ENCODE peak calls at places on chromosomes 3 and 15, in seven cellular contexts. U, L, W, F, D, I and Z are unnamed samples.
A peak's percentile ranks its signal among the peaks of the same experiment; 100 is the strongest.

GRCh38 chr3:146640955-146641867 is 36.1 kb upstream of the PLSCR5 start:
- DNase-seq in U (peak; percentile 20), L (peak; percentile 77), W (peak; percentile 37), F (no peak), D (peak; percentile 61), I (peak; percentile 51), Z (peak; percentile 54)

GRCh38 chr3:62316525-62316924 is 56.8 kb downstream of the FEZF2 start:
- DNase-seq in U (no peak), L (no peak), W (no peak), F (no peak), D (no peak), I (no peak), Z (no peak)

GRCh38 chr3:16512435-16513140 is 911 bp downstream of the RFTN1 start:
- DNase-seq in U (peak; percentile 26), L (peak; percentile 40), W (no peak), F (no peak), D (peak; percentile 76), I (no peak), Z (peak; percentile 26)

GRCh38 chr3:25747033-25747432 is 36.2 kb downstream of the NGLY1 start:
- DNase-seq in U (peak; percentile 26), L (no peak), W (peak; percentile 12), F (no peak), D (peak; percentile 5), I (peak; percentile 2), Z (peak; percentile 89)

GRCh38 chr15:101307048-101307896 is 12.2 kb upstream of the SNRPA1 start:
- DNase-seq in U (no peak), L (no peak), W (no peak), F (no peak), D (no peak), I (no peak), Z (no peak)

GRCh38 chr15:40353697-40354096 is 2.9 kb downstream of the PHGR1 start:
- DNase-seq in U (no peak), L (no peak), W (no peak), F (no peak), D (no peak), I (no peak), Z (no peak)

GRCh38 chr3:113695426-113695817 is 1.0 kb downstream of the USF3 start:
- DNase-seq in U (peak; percentile 16), L (no peak), W (peak; percentile 56), F (no peak), D (no peak), I (no peak), Z (peak; percentile 5)

GRCh38 chr15:95266481-95267061 is 1035.2 kb downstream of the MCTP2 start:
- DNase-seq in U (peak; percentile 80), L (no peak), W (peak; percentile 45), F (no peak), D (peak; percentile 67), I (no peak), Z (no peak)

GRCh38 chr15:52021892-52022540 is 3.0 kb downstream of the MAPK6 start:
- DNase-seq in U (no peak), L (no peak), W (no peak), F (no peak), D (peak; percentile 28), I (no peak), Z (no peak)

GRCh38 chr3:46981932-46982471 is 2.5 kb downstream of the NBEAL2 start:
- DNase-seq in U (no peak), L (no peak), W (no peak), F (no peak), D (no peak), I (no peak), Z (peak; percentile 80)

GRCh38 chr3:13057641-13058040 is 15.6 kb downstream of the IQSEC1 start:
- DNase-seq in U (no peak), L (no peak), W (no peak), F (no peak), D (no peak), I (no peak), Z (no peak)

GRCh38 chr3:775178-775885 is 317.5 kb upstream of the CNTN6 start:
- DNase-seq in U (no peak), L (no peak), W (no peak), F (no peak), D (no peak), I (peak; percentile 32), Z (peak; percentile 47)

GRCh38 chr3:39718674-39719595 is 90.5 kb upstream of the MYRIP start:
- DNase-seq in U (peak; percentile 64), L (no peak), W (peak; percentile 1), F (no peak), D (peak; percentile 88), I (no peak), Z (peak; percentile 58)